ENCODE peak calls at places on chromosome 16, in ten cellular contexts. C is activated naive CD8-positive, alpha-beta T cell treated with anti-CD3 and anti-CD28 coated beads, Interleukin-2, amount 50 U/mL, for 24 hours; D is caudate nucleus; O is stimulated activated CD8-positive, alpha-beta memory T cell treated with anti-CD3 and anti-CD28 coated beads, Interleukin-7, amount 100 ng/mL, for 1 hour; B is ELF-1; S is activated CD8-positive, alpha-beta memory T cell treated with anti-CD3 and anti-CD28 coated beads for 1 hour; U is AG09309; J is activated naive CD4-positive, alpha-beta T cell; V is NCI-H345; M is activated gamma-delta T cell. I is an unnamed sample.

GRCh38 chr16:30139895-30140481 is 17.0 kb upstream of the MAPK3 start:
- DNase-seq in O (no peak), U (no peak), S (no peak), V (peak; percentile 75), B (no peak), C (no peak), M (no peak), J (no peak), D (no peak), I (no peak)

GRCh38 chr16:88650749-88651275 is at the start of gene CYBA:
- DNase-seq in M (peak; percentile 79), D (no peak), B (peak; percentile 41), U (no peak), O (peak; percentile 65), C (peak; percentile 89), V (no peak), S (peak; percentile 69), J (peak; percentile 48), I (no peak)

GRCh38 chr16:56930516-56931252 is 1.3 kb upstream of the HERPUD1 start:
- DNase-seq in V (peak; percentile 69), M (no peak), U (no peak), C (no peak), B (peak; percentile 22), D (no peak), J (no peak), O (no peak), S (no peak), I (no peak)

GRCh38 chr16:3578121-3578520 is 918 bp upstream of the NLRC3 start:
- DNase-seq in M (no peak), J (no peak), S (peak; percentile 19), U (no peak), D (no peak), V (no peak), O (no peak), C (peak; percentile 40), B (no peak), I (no peak)

GRCh38 chr16:11675561-11676511 is 7.6 kb downstream of the SNN start:
- DNase-seq in U (no peak), C (no peak), S (no peak), M (no peak), D (peak; percentile 28), J (peak; percentile 11), B (peak; percentile 54), V (no peak), O (no peak), I (no peak)

GRCh38 chr16:23359092-23359760 is 57.1 kb downstream of the SCNN1B start:
- DNase-seq in B (no peak), C (no peak), O (no peak), V (no peak), J (no peak), S (no peak), M (no peak), U (no peak), D (no peak), I (no peak)

GRCh38 chr16:10675221-10675620 is 19.5 kb downstream of the TEKT5 start:
- DNase-seq in M (no peak), O (no peak), J (no peak), B (peak; percentile 35), S (no peak), D (no peak), C (no peak), U (no peak), V (no peak), I (no peak)

GRCh38 chr16:83631006-83631405 is 176.8 kb upstream of the HSBP1 start:
- DNase-seq in J (no peak), U (peak; percentile 66), O (no peak), B (no peak), S (no peak), M (no peak), D (no peak), C (no peak), V (no peak), I (no peak)

GRCh38 chr16:10514369-10515055 is 65.9 kb downstream of the EMP2 start:
- DNase-seq in C (peak; percentile 51), B (peak; percentile 58), U (peak; percentile 51), V (peak; percentile 64), O (no peak), S (peak; percentile 11), M (no peak), D (no peak), J (no peak), I (peak; percentile 8)

GRCh38 chr16:84356591-84357116 is 11.7 kb upstream of the ATP2C2 start:
- DNase-seq in M (no peak), D (peak; percentile 88), B (peak; percentile 88), S (no peak), C (no peak), J (no peak), U (no peak), V (peak; percentile 42), O (no peak), I (peak; percentile 41)

GRCh38 chr16:58655215-58655596 is 25.6 kb upstream of the CNOT1 start:
- DNase-seq in U (no peak), O (no peak), C (no peak), V (no peak), M (no peak), J (no peak), S (no peak), B (no peak), D (no peak), I (no peak)

GRCh38 chr16:18809165-18809564 is 7.8 kb upstream of the ARL6IP1 start:
- DNase-seq in D (no peak), B (no peak), M (no peak), J (no peak), C (no peak), O (no peak), U (no peak), S (no peak), V (no peak), I (no peak)

GRCh38 chr16:69890114-69890890 is 60.8 kb upstream of the CLEC18A start:
- DNase-seq in V (peak; percentile 77), O (no peak), B (peak; percentile 93), J (no peak), M (no peak), S (no peak), D (peak; percentile 84), U (no peak), C (no peak), I (peak; percentile 86)

GRCh38 chr16:2511128-2511785 is 2.5 kb upstream of the ATP6V0C start:
- DNase-seq in S (no peak), D (peak; percentile 16), V (no peak), M (no peak), O (no peak), J (no peak), U (no peak), C (no peak), B (peak; percentile 49), I (no peak)

GRCh38 chr16:68367034-68367433 is 56.2 kb downstream of the PRMT7 start:
- DNase-seq in D (no peak), B (peak; percentile 83), O (no peak), U (no peak), C (peak; percentile 65), M (no peak), V (no peak), S (no peak), J (no peak), I (peak; percentile 17)

GRCh38 chr16:57185446-57185944 is 344 bp downstream of the PSME3IP1 start:
- DNase-seq in U (no peak), O (no peak), V (peak; percentile 22), D (peak; percentile 57), B (no peak), S (no peak), C (peak; percentile 38), M (no peak), J (no peak), I (peak; percentile 24)

GRCh38 chr16:73154063-73154870 is 106.3 kb upstream of the ZFHX3 start:
- DNase-seq in O (no peak), U (no peak), B (no peak), J (no peak), D (peak; percentile 13), M (no peak), S (no peak), C (no peak), V (no peak), I (no peak)

GRCh38 chr16:23876256-23876896 is 40.6 kb downstream of the PRKCB start:
- DNase-seq in D (no peak), J (no peak), M (no peak), S (no peak), O (no peak), U (no peak), C (no peak), B (no peak), V (no peak), I (no peak)

GRCh38 chr16:57630931-57631845 is 2.8 kb downstream of the ADGRG1 start:
- DNase-seq in D (peak; percentile 31), B (no peak), U (no peak), V (no peak), M (no peak), J (no peak), S (no peak), C (no peak), O (no peak), I (no peak)

GRCh38 chr16:11964761-11965539 is at the start of gene TNFRSF17:
- DNase-seq in D (no peak), B (no peak), O (no peak), C (no peak), U (no peak), J (no peak), V (no peak), M (no peak), S (no peak), I (no peak)

GRCh38 chr16:88630941-88631340 is 7.4 kb upstream of the IL17C start:
- DNase-seq in D (no peak), S (no peak), U (no peak), C (no peak), J (no peak), B (no peak), M (no peak), V (no peak), O (no peak), I (no peak)

GRCh38 chr16:69566437-69567030 is 768 bp downstream of the NFAT5 start:
- DNase-seq in M (peak; percentile 34), V (peak; percentile 20), J (no peak), S (no peak), D (peak; percentile 51), O (no peak), C (peak; percentile 55), B (peak; percentile 50), U (no peak), I (no peak)

GRCh38 chr16:74830646-74831045 is 56.0 kb upstream of the FA2H start:
- DNase-seq in M (no peak), O (no peak), D (no peak), U (no peak), B (no peak), V (no peak), J (no peak), S (no peak), C (no peak), I (no peak)

GRCh38 chr16:57681950-57682728 is 12.5 kb upstream of the DRC7 start:
- DNase-seq in J (no peak), U (no peak), C (no peak), V (no peak), S (no peak), B (no peak), M (no peak), O (no peak), D (no peak), I (no peak)

I was measured in NCI-H1092.